ENCODE peak calls at places on chromosome 4, in five cellular contexts. L, M, Q, B and R are unnamed samples.

GRCh38 chr4:187606581-187606980 is 389.0 kb upstream of the ZFP42 start:
- DNase-seq in L (no peak), M (peak), Q (no peak), B (no peak), R (no peak)

GRCh38 chr4:101418055-101418454 is 70.7 kb upstream of the PPP3CA start:
- DNase-seq in L (no peak), M (no peak), Q (peak), B (peak), R (no peak)

GRCh38 chr4:173529505-173530325 is at the start of gene HAND2:
- DNase-seq in L (peak), M (no peak), Q (no peak), B (no peak), R (no peak)

GRCh38 chr4:128558896-128559669 is 250.4 kb upstream of the JADE1 start:
- DNase-seq in L (no peak), M (no peak), Q (no peak), B (no peak), R (no peak)

GRCh38 chr4:75919914-75920313 is 17.7 kb upstream of the PPEF2 start:
- DNase-seq in L (no peak), M (no peak), Q (no peak), B (no peak), R (no peak)

GRCh38 chr4:174613979-174614378 is 91.7 kb upstream of the HPGD start:
- DNase-seq in L (no peak), M (no peak), Q (no peak), B (no peak), R (no peak)

GRCh38 chr4:38318737-38319455 is 345.1 kb upstream of the KLF3 start:
- DNase-seq in L (peak), M (peak), Q (peak), B (peak), R (no peak)

GRCh38 chr4:123352240-123352945 is 44.2 kb upstream of the SPRY1 start:
- DNase-seq in L (no peak), M (no peak), Q (no peak), B (no peak), R (no peak)

GRCh38 chr4:142414336-142414945 is 431.7 kb downstream of the INPP4B start:
- DNase-seq in L (no peak), M (no peak), Q (no peak), B (no peak), R (no peak)

GRCh38 chr4:138542191-138542771 is 300.1 kb upstream of the SLC7A11 start:
- DNase-seq in L (no peak), M (no peak), Q (no peak), B (no peak), R (no peak)

GRCh38 chr4:127145001-127145400 is 487.8 kb upstream of the INTU start:
- DNase-seq in L (no peak), M (no peak), Q (no peak), B (no peak), R (no peak)

GRCh38 chr4:124883642-124884041 is 171.1 kb upstream of the ANKRD50 start:
- DNase-seq in L (no peak), M (no peak), Q (no peak), B (no peak), R (no peak)

GRCh38 chr4:182917182-182918043 is at the start of gene DCTD:
- DNase-seq in L (peak), M (peak), Q (peak), B (peak), R (no peak)

GRCh38 chr4:42515156-42515884 is 118.0 kb downstream of the SHISA3 start:
- DNase-seq in L (no peak), M (no peak), Q (no peak), B (no peak), R (no peak)

GRCh38 chr4:151721466-151721865 is 39.3 kb downstream of the GATB start:
- DNase-seq in L (peak), M (no peak), Q (no peak), B (no peak), R (no peak)

GRCh38 chr4:30801876-30802275 is 81.7 kb downstream of the PCDH7 start:
- DNase-seq in L (no peak), M (no peak), Q (no peak), B (no peak), R (no peak)

GRCh38 chr4:52019941-52020657 is at the start of gene LRRC66:
- DNase-seq in L (no peak), M (no peak), Q (no peak), B (no peak), R (no peak)

GRCh38 chr4:28973591-28974350 is 1746.4 kb upstream of the PCDH7 start:
- DNase-seq in L (no peak), M (no peak), Q (no peak), B (no peak), R (no peak)

GRCh38 chr4:90234916-90235547 is 107.8 kb downstream of the CCSER1 start:
- DNase-seq in L (no peak), M (no peak), Q (no peak), B (no peak), R (no peak)

GRCh38 chr4:62927574-62927973 is 1481.7 kb downstream of the TECRL start:
- DNase-seq in L (no peak), M (no peak), Q (no peak), B (no peak), R (no peak)

GRCh38 chr4:182884046-182884445 is 33.1 kb downstream of the DCTD start:
- DNase-seq in L (no peak), M (no peak), Q (no peak), B (no peak), R (no peak)

GRCh38 chr4:140653718-140654515 is 85.2 kb upstream of the UCP1 start:
- DNase-seq in L (no peak), M (no peak), Q (no peak), B (no peak), R (no peak)

GRCh38 chr4:64724689-64725088 is 315.4 kb upstream of the TECRL start:
- DNase-seq in L (peak), M (no peak), Q (no peak), B (no peak), R (no peak)

GRCh38 chr4:26459054-26459755 is 31.1 kb downstream of the CCKAR start:
- DNase-seq in L (no peak), M (no peak), Q (no peak), B (no peak), R (no peak)

GRCh38 chr4:156954598-156954997 is 17.0 kb downstream of the PDGFC start:
- DNase-seq in L (no peak), M (no peak), Q (no peak), B (no peak), R (no peak)

GRCh38 chr4:24719615-24720014 is 75.8 kb upstream of the SOD3 start:
- DNase-seq in L (no peak), M (no peak), Q (no peak), B (no peak), R (no peak)

GRCh38 chr4:39936565-39937418 is 40.9 kb downstream of the PDS5A start:
- DNase-seq in L (no peak), M (no peak), Q (no peak), B (no peak), R (no peak)

GRCh38 chr4:42954925-42955669 is 62.6 kb downstream of the GRXCR1 start:
- DNase-seq in L (no peak), M (no peak), Q (no peak), B (no peak), R (no peak)

GRCh38 chr4:37948542-37948941 is 11.7 kb upstream of the PTTG2 start:
- DNase-seq in L (no peak), M (no peak), Q (no peak), B (no peak), R (no peak)

GRCh38 chr4:142331132-142331531 is 515.0 kb downstream of the INPP4B start:
- DNase-seq in L (no peak), M (no peak), Q (no peak), B (no peak), R (no peak)

GRCh38 chr4:107183155-107183774 is 147.2 kb upstream of the DKK2 start:
- DNase-seq in L (no peak), M (no peak), Q (no peak), B (no peak), R (no peak)

GRCh38 chr4:85565761-85566480 is 91.0 kb downstream of the ARHGAP24 start:
- DNase-seq in L (no peak), M (no peak), Q (no peak), B (no peak), R (no peak)

GRCh38 chr4:988726-989721 is 2.2 kb downstream of the IDUA start:
- DNase-seq in L (no peak), M (no peak), Q (no peak), B (no peak), R (no peak)